ENCODE peak calls at places on chromosomes 5 and 9, in five cellular contexts. A, I, W, U and T are unnamed samples.

GRCh38 chr9:128632066-128632465 is 24.6 kb downstream of the DYNC2I2 start:
- DNase-seq in A (no peak), I (no peak), W (no peak), U (no peak), T (no peak)

GRCh38 chr9:134320195-134320885 is 5.9 kb upstream of the RXRA start:
- DNase-seq in A (no peak), I (peak; percentile 56), W (no peak), U (peak; percentile 12), T (no peak)

GRCh38 chr5:40631236-40631635 is 48.5 kb upstream of the PTGER4 start:
- DNase-seq in A (no peak), I (no peak), W (no peak), U (no peak), T (no peak)

GRCh38 chr5:65753189-65753588 is 31.2 kb downstream of the NLN start:
- DNase-seq in A (no peak), I (no peak), W (no peak), U (no peak), T (no peak)

GRCh38 chr5:137101544-137101943 is 397.6 kb downstream of the SPOCK1 start:
- DNase-seq in A (no peak), I (no peak), W (no peak), U (no peak), T (no peak)

GRCh38 chr5:95773325-95774059 is 42.4 kb downstream of the RHOBTB3 start:
- DNase-seq in A (no peak), I (no peak), W (no peak), U (no peak), T (no peak)

GRCh38 chr5:77569409-77569808 is 69.1 kb downstream of the OTP start:
- DNase-seq in A (no peak), I (no peak), W (no peak), U (no peak), T (no peak)

GRCh38 chr5:12865529-12865928 is 961.3 kb upstream of the CTNND2 start:
- DNase-seq in A (no peak), I (no peak), W (no peak), U (no peak), T (no peak)

DNA sequence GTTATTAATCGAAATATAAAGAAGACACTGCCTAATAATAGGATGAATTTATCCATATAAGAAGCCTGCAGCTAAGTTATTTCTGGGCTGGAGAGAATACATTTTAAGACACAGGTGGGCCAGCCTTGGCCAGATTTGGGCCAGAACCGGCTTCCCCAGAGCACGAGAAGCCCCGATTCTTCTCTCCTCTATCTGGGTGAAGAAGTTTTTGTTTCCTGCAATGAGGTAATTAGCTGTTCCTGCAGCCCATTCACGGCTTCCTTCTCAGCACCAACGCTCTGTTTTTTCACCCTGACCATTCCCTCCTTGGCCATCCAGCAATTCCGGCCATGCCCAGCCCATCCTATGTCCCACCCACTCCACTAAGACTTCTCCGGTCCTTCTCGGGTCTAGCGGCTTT is 17.0 kb downstream of the CFAP77 start:
- DNase-seq in A (no peak), I (no peak), W (no peak), U (no peak), T (no peak)
- H3K27me3 ChIP-seq in A (peaks cover 82% of the 10 kb centered on the region), I (peaks cover 62% of the 10 kb centered on the region), W (peaks cover 8% of the 10 kb centered on the region), U (peaks cover 63% of the 10 kb centered on the region), T (peaks cover 3% of the 10 kb centered on the region)

DNA sequence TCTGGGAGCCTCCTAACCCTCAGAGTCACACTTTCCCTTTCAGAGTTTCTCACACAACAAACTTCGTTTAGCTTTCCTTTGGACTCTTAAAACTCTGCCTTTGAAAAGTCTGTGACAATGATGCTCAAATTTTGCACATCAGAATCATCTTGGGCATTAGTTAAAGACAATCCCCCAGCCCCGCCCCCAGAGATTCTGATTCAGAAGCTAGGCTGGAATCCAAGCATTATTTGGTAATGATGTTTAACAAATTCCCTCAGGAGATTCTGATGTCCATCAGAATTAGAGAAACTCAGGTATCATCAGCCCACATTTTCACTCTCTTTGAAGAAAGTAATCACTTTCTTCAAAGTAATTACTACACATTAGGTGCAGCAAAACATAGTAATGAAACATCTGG is 9.6 kb upstream of the PLPP1 start:
- DNase-seq in A (no peak), I (no peak), W (no peak), U (no peak), T (no peak)
- H3K27ac ChIP-seq in A (no peak overlapping the region), I (no peak overlapping the region), W (no peak overlapping the region), U (no peak overlapping the region), T (no peak overlapping the region)

GRCh38 chr9:136193891-136194279 is 11.0 kb downstream of the LHX3 start:
- DNase-seq in A (no peak), I (no peak), W (no peak), U (no peak), T (no peak)

GRCh38 chr9:136193127-136193890 is 11.6 kb downstream of the LHX3 start:
- DNase-seq in A (no peak), I (no peak), W (no peak), U (no peak), T (no peak)

GRCh38 chr9:136190656-136191548 is 14.0 kb downstream of the LHX3 start:
- DNase-seq in A (no peak), I (no peak), W (no peak), U (no peak), T (no peak)

GRCh38 chr9:136191549-136192286 is 13.2 kb downstream of the LHX3 start:
- DNase-seq in A (no peak), I (no peak), W (no peak), U (no peak), T (no peak)

DNA sequence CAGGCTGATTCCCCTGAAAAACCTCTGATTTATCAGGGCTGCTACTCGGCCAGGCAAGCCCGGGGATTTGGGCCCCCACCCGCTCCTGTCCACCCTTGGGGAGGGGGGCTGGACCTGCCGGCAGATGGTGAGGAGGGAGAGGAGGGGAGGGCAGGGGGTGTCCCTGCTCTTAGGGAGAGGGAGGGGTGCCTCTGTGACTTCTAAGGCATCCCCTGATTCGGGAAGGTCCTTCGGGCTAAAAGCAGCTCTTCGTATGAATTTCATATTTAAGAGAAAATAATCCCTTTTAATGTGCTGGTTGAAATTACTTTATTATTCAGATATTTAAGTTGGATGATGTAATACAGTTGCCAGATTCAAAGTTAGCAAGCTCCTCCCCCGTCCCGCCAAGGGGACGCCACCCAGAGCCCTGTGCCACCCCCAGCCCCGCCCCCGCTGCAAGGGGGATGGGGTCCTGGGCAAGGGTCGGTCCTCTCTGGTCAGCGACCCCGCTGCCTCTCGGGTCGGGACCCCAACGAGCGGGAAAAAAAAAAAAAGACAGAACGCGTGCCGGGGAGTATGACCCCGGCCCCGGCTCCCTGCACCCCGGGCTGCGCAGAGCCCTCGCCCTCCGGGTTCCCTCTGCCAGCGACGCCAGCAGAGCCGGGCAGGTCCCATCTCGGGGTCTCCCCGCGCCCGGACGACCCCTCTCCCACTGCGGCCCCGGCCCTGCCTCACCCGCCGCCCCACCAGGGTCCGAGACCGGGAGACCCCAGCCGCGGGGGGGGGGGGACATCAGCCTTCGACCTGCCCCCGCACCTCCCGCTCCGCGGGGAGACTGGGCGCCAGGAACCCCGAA is 12.4 kb downstream of the LHX3 start:
- DNase-seq in A (no peak), I (no peak), W (no peak), U (no peak), T (no peak)
- H3K4me1 ChIP-seq in A (no peaks in the 10 kb centered on the region), I (peaks cover 12% of the 10 kb centered on the region), W (no peaks in the 10 kb centered on the region), U (peaks cover 6% of the 10 kb centered on the region), T (no peaks in the 10 kb centered on the region)

DNA sequence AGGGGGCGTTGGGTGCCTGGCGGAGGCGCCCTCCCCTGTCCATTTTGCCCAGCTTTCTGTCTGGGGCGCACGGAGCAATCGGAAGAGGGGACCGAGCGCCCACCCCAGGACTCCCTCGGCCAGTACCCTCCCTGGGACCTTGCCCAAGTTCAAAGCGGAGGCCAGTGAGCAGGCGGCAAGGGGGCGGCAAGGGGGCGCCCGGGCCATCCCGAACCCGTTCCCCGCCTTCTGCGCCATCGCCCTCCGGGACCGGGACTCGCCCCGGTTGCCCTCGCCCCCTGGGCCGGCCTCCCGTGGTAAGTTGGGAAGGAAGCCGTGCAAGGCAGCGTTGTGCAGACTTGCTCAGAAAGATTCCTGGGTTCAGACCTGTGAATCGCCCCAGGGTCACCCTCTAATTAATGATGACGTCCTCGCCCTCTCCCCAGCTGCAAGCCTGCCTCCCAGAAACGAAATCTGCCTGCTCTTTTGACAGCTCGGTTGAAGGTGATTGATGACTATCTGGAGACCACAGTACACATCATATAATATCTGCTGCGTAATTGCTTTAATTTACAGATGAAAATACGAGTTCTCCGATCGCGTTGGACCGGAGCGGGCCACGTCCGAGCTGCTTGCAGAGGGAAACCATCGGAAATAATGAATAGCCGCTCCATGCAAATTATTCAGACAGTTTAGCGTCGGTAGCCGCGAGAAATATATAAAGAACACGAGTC is 1.4 kb upstream of the IRX4 start:
- DNase-seq in A (no peak), I (no peak), W (no peak), U (peak; percentile 4), T (no peak)
- H3K27me3 ChIP-seq in A (peaks cover 94% of the 10 kb centered on the region), I (peaks cover 99% of the 10 kb centered on the region), W (peaks cover 50% of the 10 kb centered on the region), U (peaks cover 94% of the 10 kb centered on the region), T (no peaks in the 10 kb centered on the region)

GRCh38 chr5:72151169-72151568 is 43.9 kb downstream of the MAP1B start:
- DNase-seq in A (no peak), I (no peak), W (no peak), U (no peak), T (no peak)
- H3K27ac ChIP-seq in A (peak overlapping the region; percentile 56), I (peak overlapping the region; percentile 47), W (no peak overlapping the region), U (no peak overlapping the region), T (no peak overlapping the region)

GRCh38 chr5:75058986-75059508 is 6.7 kb upstream of the GCNT4 start:
- DNase-seq in A (no peak), I (no peak), W (no peak), U (no peak), T (no peak)
- H3K4me1 ChIP-seq in A (peaks cover 7% of the 10 kb centered on the region), I (peaks cover 9% of the 10 kb centered on the region), W (no peaks in the 10 kb centered on the region), U (no peaks in the 10 kb centered on the region), T (peaks cover 40% of the 10 kb centered on the region)